ENCODE peak calls at places on chromosome 6, in four cellular contexts. One of them, this sample, is unnamed.

GRCh38 chr6:45661667-45662066 is 283.9 kb upstream of the SUPT3H start:
- DNase-seq in right lobe of liver: no peak
- DNase-seq in ovary: no peak
- DNase-seq in body of pancreas: no peak
- DNase-seq in this sample: no peak

GRCh38 chr6:10528170-10528981 is 7.2 kb downstream of the GCNT2 start:
- DNase-seq in right lobe of liver: peak; percentile 33
- DNase-seq in ovary: no peak
- DNase-seq in body of pancreas: peak; percentile 71
- DNase-seq in this sample: no peak

GRCh38 chr6:116352515-116353471 is 18.0 kb upstream of the DSE start:
- DNase-seq in right lobe of liver: no peak
- DNase-seq in ovary: no peak
- DNase-seq in body of pancreas: peak; percentile 14
- DNase-seq in this sample: no peak

GRCh38 chr6:67683960-67684359 is 951.1 kb upstream of the ADGRB3 start:
- DNase-seq in right lobe of liver: no peak
- DNase-seq in ovary: no peak
- DNase-seq in body of pancreas: no peak
- DNase-seq in this sample: no peak

GRCh38 chr6:149723771-149724417 is 6.0 kb upstream of the LATS1 start:
- DNase-seq in right lobe of liver: peak; percentile 25
- DNase-seq in ovary: no peak
- DNase-seq in body of pancreas: peak; percentile 78
- DNase-seq in this sample: peak; percentile 65

GRCh38 chr6:159701413-159701999 is 8.5 kb upstream of the SOD2 start:
- DNase-seq in right lobe of liver: peak; percentile 61
- DNase-seq in ovary: no peak
- DNase-seq in body of pancreas: peak; percentile 55
- DNase-seq in this sample: no peak

GRCh38 chr6:78611886-78612480 is 255.4 kb upstream of the IRAK1BP1 start:
- DNase-seq in right lobe of liver: no peak
- DNase-seq in ovary: no peak
- DNase-seq in body of pancreas: no peak
- DNase-seq in this sample: peak; percentile 16

GRCh38 chr6:43869792-43870659 is 100.0 kb downstream of the VEGFA start:
- DNase-seq in right lobe of liver: no peak
- DNase-seq in ovary: no peak
- DNase-seq in body of pancreas: no peak
- DNase-seq in this sample: no peak

GRCh38 chr6:26556263-26557070 is 18.3 kb downstream of the HMGN4 start:
- DNase-seq in right lobe of liver: no peak
- DNase-seq in ovary: peak; percentile 75
- DNase-seq in body of pancreas: peak; percentile 34
- DNase-seq in this sample: peak; percentile 70

GRCh38 chr6:39137235-39137634 is 22.2 kb upstream of the SAYSD1 start:
- DNase-seq in right lobe of liver: no peak
- DNase-seq in ovary: no peak
- DNase-seq in body of pancreas: no peak
- DNase-seq in this sample: peak; percentile 51

GRCh38 chr6:90468080-90468479 is 118.8 kb downstream of the MAP3K7 start:
- DNase-seq in right lobe of liver: no peak
- DNase-seq in ovary: no peak
- DNase-seq in body of pancreas: no peak
- DNase-seq in this sample: no peak

GRCh38 chr6:14673201-14673600 is 555.6 kb downstream of the CD83 start:
- DNase-seq in right lobe of liver: no peak
- DNase-seq in ovary: no peak
- DNase-seq in body of pancreas: no peak
- DNase-seq in this sample: no peak

GRCh38 chr6:3033652-3034051 is 34.0 kb downstream of the NQO2 start:
- DNase-seq in right lobe of liver: no peak
- DNase-seq in ovary: no peak
- DNase-seq in body of pancreas: no peak
- DNase-seq in this sample: no peak

GRCh38 chr6:95231416-95231815 is 345.9 kb upstream of the MANEA start:
- DNase-seq in right lobe of liver: no peak
- DNase-seq in ovary: no peak
- DNase-seq in body of pancreas: no peak
- DNase-seq in this sample: no peak

GRCh38 chr6:153167026-153167891 is 36.2 kb upstream of the RGS17 start:
- DNase-seq in right lobe of liver: no peak
- DNase-seq in ovary: no peak
- DNase-seq in body of pancreas: no peak
- DNase-seq in this sample: no peak

GRCh38 chr6:86031713-86032112 is 389.0 kb upstream of the SYNCRIP start:
- DNase-seq in right lobe of liver: no peak
- DNase-seq in ovary: no peak
- DNase-seq in body of pancreas: no peak
- DNase-seq in this sample: no peak

GRCh38 chr6:15962449-15962764 is 166.5 kb upstream of the MYLIP start:
- DNase-seq in right lobe of liver: no peak
- DNase-seq in ovary: no peak
- DNase-seq in body of pancreas: no peak
- DNase-seq in this sample: peak; percentile 30

GRCh38 chr6:114169763-114170162 is 173.1 kb downstream of the HS3ST5 start:
- DNase-seq in right lobe of liver: no peak
- DNase-seq in ovary: no peak
- DNase-seq in body of pancreas: no peak
- DNase-seq in this sample: no peak

GRCh38 chr6:149052350-149053106 is 265.0 kb upstream of the TAB2 start:
- DNase-seq in right lobe of liver: no peak
- DNase-seq in ovary: no peak
- DNase-seq in body of pancreas: no peak
- DNase-seq in this sample: no peak

GRCh38 chr6:42294759-42295158 is 77.1 kb upstream of the MRPS10 start:
- DNase-seq in right lobe of liver: no peak
- DNase-seq in ovary: no peak
- DNase-seq in body of pancreas: no peak
- DNase-seq in this sample: no peak

GRCh38 chr6:54135665-54136370 is 24.6 kb downstream of the MLIP start:
- DNase-seq in right lobe of liver: no peak
- DNase-seq in ovary: no peak
- DNase-seq in body of pancreas: peak; percentile 48
- DNase-seq in this sample: no peak

GRCh38 chr6:24494726-24495515 is at the start of gene ALDH5A1:
- DNase-seq in right lobe of liver: peak; percentile 87
- DNase-seq in ovary: peak; percentile 76
- DNase-seq in body of pancreas: peak; percentile 71
- DNase-seq in this sample: peak; percentile 68

GRCh38 chr6:134254118-134254517 is 63.8 kb downstream of the SGK1 start:
- DNase-seq in right lobe of liver: no peak
- DNase-seq in ovary: no peak
- DNase-seq in body of pancreas: no peak
- DNase-seq in this sample: no peak

GRCh38 chr6:13302751-13303667 is 25.3 kb downstream of the TBC1D7 start:
- DNase-seq in right lobe of liver: peak; percentile 70
- DNase-seq in ovary: peak; percentile 29
- DNase-seq in body of pancreas: peak; percentile 82
- DNase-seq in this sample: no peak

GRCh38 chr6:152952045-152952444 is 30.8 kb downstream of the FBXO5 start:
- DNase-seq in right lobe of liver: no peak
- DNase-seq in ovary: no peak
- DNase-seq in body of pancreas: no peak
- DNase-seq in this sample: no peak

GRCh38 chr6:168007592-168008338 is 10.3 kb downstream of the KIF25 start:
- DNase-seq in right lobe of liver: no peak
- DNase-seq in ovary: no peak
- DNase-seq in body of pancreas: peak; percentile 65
- DNase-seq in this sample: no peak

GRCh38 chr6:111841822-111842221 is 31.4 kb downstream of the FYN start:
- DNase-seq in right lobe of liver: no peak
- DNase-seq in ovary: peak; percentile 23
- DNase-seq in body of pancreas: peak; percentile 45
- DNase-seq in this sample: peak; percentile 81

GRCh38 chr6:121349596-121349995 is 15.3 kb upstream of the TBC1D32 start:
- DNase-seq in right lobe of liver: no peak
- DNase-seq in ovary: no peak
- DNase-seq in body of pancreas: no peak
- DNase-seq in this sample: no peak

GRCh38 chr6:79821859-79822258 is 125.5 kb downstream of the ELOVL4 start:
- DNase-seq in right lobe of liver: no peak
- DNase-seq in ovary: no peak
- DNase-seq in body of pancreas: no peak
- DNase-seq in this sample: no peak

GRCh38 chr6:109450801-109451200 is 4.8 kb downstream of the MICAL1 start:
- DNase-seq in right lobe of liver: no peak
- DNase-seq in ovary: no peak
- DNase-seq in body of pancreas: no peak
- DNase-seq in this sample: no peak

GRCh38 chr6:20644667-20645370 is 110.6 kb downstream of the CDKAL1 start:
- DNase-seq in right lobe of liver: no peak
- DNase-seq in ovary: no peak
- DNase-seq in body of pancreas: no peak
- DNase-seq in this sample: no peak

GRCh38 chr6:157223021-157223430 is 100.3 kb downstream of the TMEM242 start:
- DNase-seq in right lobe of liver: no peak
- DNase-seq in ovary: no peak
- DNase-seq in body of pancreas: no peak
- DNase-seq in this sample: no peak

GRCh38 chr6:87700729-87701675 is 1.0 kb downstream of the AKIRIN2 start:
- DNase-seq in right lobe of liver: peak; percentile 53
- DNase-seq in ovary: peak; percentile 67
- DNase-seq in body of pancreas: peak; percentile 54
- DNase-seq in this sample: no peak

GRCh38 chr6:9361749-9362148 is 926.4 kb upstream of the SLC35B3 start:
- DNase-seq in right lobe of liver: no peak
- DNase-seq in ovary: no peak
- DNase-seq in body of pancreas: no peak
- DNase-seq in this sample: no peak

GRCh38 chr6:33746036-33746600 is 587 bp downstream of the IP6K3 start:
- DNase-seq in right lobe of liver: peak; percentile 60
- DNase-seq in ovary: no peak
- DNase-seq in body of pancreas: peak; percentile 25
- DNase-seq in this sample: no peak

GRCh38 chr6:29723666-29724588 is 693 bp downstream of the HLA-F start:
- DNase-seq in right lobe of liver: peak; percentile 64
- DNase-seq in ovary: peak; percentile 64
- DNase-seq in body of pancreas: peak; percentile 30
- DNase-seq in this sample: no peak

GRCh38 chr6:13406781-13407180 is 78.4 kb upstream of the TBC1D7 start:
- DNase-seq in right lobe of liver: no peak
- DNase-seq in ovary: no peak
- DNase-seq in body of pancreas: no peak
- DNase-seq in this sample: no peak

GRCh38 chr6:139433647-139434419 is 59.4 kb upstream of the CITED2 start:
- DNase-seq in right lobe of liver: no peak
- DNase-seq in ovary: no peak
- DNase-seq in body of pancreas: no peak
- DNase-seq in this sample: no peak

GRCh38 chr6:13554929-13555333 is 19.5 kb upstream of the SIRT5 start:
- DNase-seq in right lobe of liver: no peak
- DNase-seq in ovary: peak; percentile 33
- DNase-seq in body of pancreas: no peak
- DNase-seq in this sample: no peak

GRCh38 chr6:4774715-4775590 is 1.3 kb upstream of the CDYL start:
- DNase-seq in right lobe of liver: peak; percentile 51
- DNase-seq in ovary: peak; percentile 70
- DNase-seq in body of pancreas: peak; percentile 31
- DNase-seq in this sample: no peak

GRCh38 chr6:96899019-96899418 is 1.3 kb upstream of the NDUFAF4 start:
- DNase-seq in right lobe of liver: no peak
- DNase-seq in ovary: no peak
- DNase-seq in body of pancreas: peak; percentile 25
- DNase-seq in this sample: no peak

GRCh38 chr6:96899599-96899998 is 1.9 kb upstream of the NDUFAF4 start:
- DNase-seq in right lobe of liver: no peak
- DNase-seq in ovary: no peak
- DNase-seq in body of pancreas: no peak
- DNase-seq in this sample: no peak

GRCh38 chr6:96898241-96898851 is 655 bp upstream of the NDUFAF4 start:
- DNase-seq in right lobe of liver: no peak
- DNase-seq in ovary: no peak
- DNase-seq in body of pancreas: no peak
- DNase-seq in this sample: no peak

GRCh38 chr6:96900873-96901272 is 3.2 kb upstream of the NDUFAF4 start:
- DNase-seq in right lobe of liver: no peak
- DNase-seq in ovary: no peak
- DNase-seq in body of pancreas: no peak
- DNase-seq in this sample: no peak

GRCh38 chr6:96897396-96898240 is at the start of gene NDUFAF4:
- DNase-seq in right lobe of liver: peak; percentile 96
- DNase-seq in ovary: peak; percentile 97
- DNase-seq in body of pancreas: peak; percentile 96
- DNase-seq in this sample: peak; percentile 90
- H3K4me3 ChIP-seq in right lobe of liver: peak within 1 kb of the TSS; percentile 95
- H3K4me3 ChIP-seq in ovary: peak within 1 kb of the TSS; percentile 69
- H3K4me3 ChIP-seq in body of pancreas: peak within 1 kb of the TSS; percentile 67
- H3K4me3 ChIP-seq in this sample: peak within 1 kb of the TSS; percentile 87

DNA sequence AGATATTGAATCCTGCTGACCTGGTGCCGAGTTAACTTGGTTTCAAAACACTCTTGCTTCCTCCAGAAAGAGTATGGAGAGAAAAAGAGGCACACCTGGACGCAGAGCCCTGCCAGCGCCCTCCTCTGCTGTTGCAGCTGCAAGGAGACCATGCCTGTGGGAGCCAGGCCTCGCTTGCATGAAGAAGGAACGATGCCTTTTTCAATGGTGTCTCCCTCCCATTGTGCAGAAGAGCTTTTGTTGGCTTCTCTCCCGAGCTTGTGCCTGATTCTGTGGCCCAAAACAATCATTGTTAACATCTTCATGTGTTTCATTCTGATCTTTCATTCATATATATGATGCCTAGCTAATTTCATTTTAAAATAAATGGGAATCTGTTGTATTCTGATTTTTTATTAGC is 98.1 kb downstream of the FAM120B start:
- DNase-seq in right lobe of liver: no peak
- DNase-seq in ovary: no peak
- DNase-seq in body of pancreas: no peak
- DNase-seq in this sample: no peak
- H3K4me3 ChIP-seq in right lobe of liver: no peak overlapping the region
- H3K4me3 ChIP-seq in ovary: no peak overlapping the region
- H3K4me3 ChIP-seq in body of pancreas: no peak overlapping the region
- H3K4me3 ChIP-seq in this sample: no peak overlapping the region

GRCh38 chr6:1418471-1419191 is 29.3 kb downstream of the FOXF2 start:
- DNase-seq in right lobe of liver: no peak
- DNase-seq in ovary: no peak
- DNase-seq in body of pancreas: no peak
- DNase-seq in this sample: no peak
- H3K4me3 ChIP-seq in right lobe of liver: no peak overlapping the region
- H3K4me3 ChIP-seq in ovary: no peak overlapping the region
- H3K4me3 ChIP-seq in body of pancreas: no peak overlapping the region
- H3K4me3 ChIP-seq in this sample: no peak overlapping the region

GRCh38 chr6:7742214-7742613 is 16.3 kb downstream of the BMP6 start:
- DNase-seq in right lobe of liver: no peak
- DNase-seq in ovary: no peak
- DNase-seq in body of pancreas: no peak
- DNase-seq in this sample: no peak
- H3K4me3 ChIP-seq in right lobe of liver: no peak overlapping the region
- H3K4me3 ChIP-seq in ovary: no peak overlapping the region
- H3K4me3 ChIP-seq in body of pancreas: no peak overlapping the region
- H3K4me3 ChIP-seq in this sample: no peak overlapping the region